ENCODE peak calls at places on chromosomes 16 and 17, in eight cellular contexts. One of them, this sample, is unnamed.

GRCh38 chr17:17663160-17664072 is 17.8 kb upstream of the RAI1 start:
- DNase-seq in stomach: peak; percentile 44
- DNase-seq in gastrocnemius medialis: no peak
- DNase-seq in Peyer's patch: peak; percentile 87
- DNase-seq in breast epithelium: no peak
- DNase-seq in PC-3: peak; percentile 80
- DNase-seq in cardiac muscle cell: peak; percentile 84
- DNase-seq in pancreas: no peak
- DNase-seq in this sample: peak; percentile 62

GRCh38 chr16:27401768-27402568 is at the start of gene IL21R:
- DNase-seq in pancreas: peak; percentile 18
- DNase-seq in stomach: peak; percentile 50
- DNase-seq in Peyer's patch: peak; percentile 91
- DNase-seq in gastrocnemius medialis: peak; percentile 50
- DNase-seq in PC-3: no peak
- DNase-seq in breast epithelium: no peak
- DNase-seq in cardiac muscle cell: no peak
- DNase-seq in this sample: peak; percentile 75

GRCh38 chr17:49315551-49315951 is 46.5 kb downstream of the ZNF652 start:
- DNase-seq in Peyer's patch: peak; percentile 91
- DNase-seq in breast epithelium: peak; percentile 68
- DNase-seq in pancreas: peak; percentile 60
- DNase-seq in gastrocnemius medialis: peak; percentile 79
- DNase-seq in cardiac muscle cell: peak; percentile 70
- DNase-seq in stomach: peak; percentile 78
- DNase-seq in PC-3: peak; percentile 98
- DNase-seq in this sample: peak; percentile 69

GRCh38 chr17:44144966-44145739 is 3.4 kb downstream of the HROB start:
- DNase-seq in breast epithelium: no peak
- DNase-seq in PC-3: no peak
- DNase-seq in stomach: no peak
- DNase-seq in Peyer's patch: no peak
- DNase-seq in cardiac muscle cell: peak; percentile 45
- DNase-seq in gastrocnemius medialis: no peak
- DNase-seq in pancreas: no peak
- DNase-seq in this sample: no peak

GRCh38 chr17:77322534-77323412 is 182.0 kb downstream of the SEC14L1 start:
- DNase-seq in breast epithelium: peak; percentile 68
- DNase-seq in cardiac muscle cell: peak; percentile 55
- DNase-seq in gastrocnemius medialis: peak; percentile 87
- DNase-seq in Peyer's patch: peak; percentile 87
- DNase-seq in pancreas: no peak
- DNase-seq in PC-3: peak; percentile 99
- DNase-seq in stomach: peak; percentile 76
- DNase-seq in this sample: peak; percentile 91

GRCh38 chr16:67930191-67930590 is 1.5 kb downstream of the CTRL start:
- DNase-seq in PC-3: no peak
- DNase-seq in pancreas: no peak
- DNase-seq in breast epithelium: no peak
- DNase-seq in cardiac muscle cell: no peak
- DNase-seq in stomach: no peak
- DNase-seq in Peyer's patch: no peak
- DNase-seq in gastrocnemius medialis: peak; percentile 11
- DNase-seq in this sample: no peak

GRCh38 chr17:79073706-79074088 is 927 bp upstream of the ENGASE start:
- DNase-seq in breast epithelium: no peak
- DNase-seq in pancreas: no peak
- DNase-seq in stomach: no peak
- DNase-seq in gastrocnemius medialis: no peak
- DNase-seq in Peyer's patch: peak; percentile 80
- DNase-seq in cardiac muscle cell: no peak
- DNase-seq in PC-3: peak; percentile 86
- DNase-seq in this sample: no peak

GRCh38 chr17:77778636-77779524 is 179.6 kb upstream of the TNRC6C start:
- DNase-seq in PC-3: no peak
- DNase-seq in breast epithelium: peak; percentile 59
- DNase-seq in cardiac muscle cell: no peak
- DNase-seq in gastrocnemius medialis: peak; percentile 37
- DNase-seq in Peyer's patch: no peak
- DNase-seq in stomach: peak; percentile 34
- DNase-seq in pancreas: peak; percentile 48
- DNase-seq in this sample: peak; percentile 81

GRCh38 chr17:29591737-29592624 is 951 bp upstream of the ANKRD13B start:
- DNase-seq in Peyer's patch: peak; percentile 94
- DNase-seq in stomach: peak; percentile 89
- DNase-seq in PC-3: peak; percentile 80
- DNase-seq in breast epithelium: peak; percentile 86
- DNase-seq in pancreas: peak; percentile 92
- DNase-seq in cardiac muscle cell: peak; percentile 93
- DNase-seq in gastrocnemius medialis: peak; percentile 82
- DNase-seq in this sample: peak; percentile 89

GRCh38 chr17:42291136-42291535 is 2.8 kb downstream of the STAT5A start:
- DNase-seq in Peyer's patch: peak; percentile 34
- DNase-seq in gastrocnemius medialis: peak; percentile 7
- DNase-seq in breast epithelium: no peak
- DNase-seq in cardiac muscle cell: no peak
- DNase-seq in PC-3: no peak
- DNase-seq in stomach: no peak
- DNase-seq in pancreas: no peak
- DNase-seq in this sample: no peak

GRCh38 chr17:58308173-58308984 is 20.2 kb downstream of the TSPOAP1 start:
- DNase-seq in pancreas: no peak
- DNase-seq in breast epithelium: peak; percentile 44
- DNase-seq in stomach: peak; percentile 25
- DNase-seq in Peyer's patch: peak; percentile 43
- DNase-seq in cardiac muscle cell: peak; percentile 16
- DNase-seq in PC-3: no peak
- DNase-seq in gastrocnemius medialis: no peak
- DNase-seq in this sample: no peak

GRCh38 chr16:64964126-64964540 is 157.7 kb downstream of the CDH11 start:
- DNase-seq in pancreas: no peak
- DNase-seq in stomach: no peak
- DNase-seq in PC-3: peak; percentile 48
- DNase-seq in cardiac muscle cell: no peak
- DNase-seq in Peyer's patch: no peak
- DNase-seq in breast epithelium: no peak
- DNase-seq in gastrocnemius medialis: no peak
- DNase-seq in this sample: no peak

GRCh38 chr16:55116165-55116894 is 185.7 kb downstream of the IRX5 start:
- DNase-seq in pancreas: no peak
- DNase-seq in breast epithelium: no peak
- DNase-seq in gastrocnemius medialis: no peak
- DNase-seq in Peyer's patch: no peak
- DNase-seq in PC-3: no peak
- DNase-seq in cardiac muscle cell: no peak
- DNase-seq in stomach: no peak
- DNase-seq in this sample: no peak

GRCh38 chr17:81068411-81068810 is 33.5 kb downstream of the BAIAP2 start:
- DNase-seq in pancreas: no peak
- DNase-seq in Peyer's patch: no peak
- DNase-seq in cardiac muscle cell: no peak
- DNase-seq in stomach: no peak
- DNase-seq in breast epithelium: no peak
- DNase-seq in gastrocnemius medialis: no peak
- DNase-seq in PC-3: no peak
- DNase-seq in this sample: no peak

GRCh38 chr17:39835038-39835786 is 28.9 kb downstream of the IKZF3 start:
- DNase-seq in Peyer's patch: no peak
- DNase-seq in pancreas: no peak
- DNase-seq in gastrocnemius medialis: no peak
- DNase-seq in PC-3: no peak
- DNase-seq in cardiac muscle cell: no peak
- DNase-seq in breast epithelium: no peak
- DNase-seq in stomach: no peak
- DNase-seq in this sample: no peak

GRCh38 chr16:1442697-1443096 is 1.7 kb downstream of the CCDC154 start:
- DNase-seq in Peyer's patch: no peak
- DNase-seq in breast epithelium: no peak
- DNase-seq in pancreas: no peak
- DNase-seq in cardiac muscle cell: no peak
- DNase-seq in gastrocnemius medialis: no peak
- DNase-seq in PC-3: no peak
- DNase-seq in stomach: no peak
- DNase-seq in this sample: no peak

GRCh38 chr17:64537488-64537887 is 30.7 kb downstream of the CEP95 start:
- DNase-seq in cardiac muscle cell: no peak
- DNase-seq in breast epithelium: no peak
- DNase-seq in stomach: no peak
- DNase-seq in Peyer's patch: no peak
- DNase-seq in pancreas: no peak
- DNase-seq in gastrocnemius medialis: no peak
- DNase-seq in PC-3: no peak
- DNase-seq in this sample: no peak
- H3K36me3 ChIP-seq in cardiac muscle cell: peaks cover 63% of the 10 kb centered on the region
- H3K36me3 ChIP-seq in breast epithelium: peaks cover 8% of the 10 kb centered on the region
- H3K36me3 ChIP-seq in stomach: peaks cover 96% of the 10 kb centered on the region
- H3K36me3 ChIP-seq in Peyer's patch: peaks cover 93% of the 10 kb centered on the region
- H3K36me3 ChIP-seq in pancreas: peaks cover 22% of the 10 kb centered on the region
- H3K36me3 ChIP-seq in gastrocnemius medialis: no peaks in the 10 kb centered on the region
- H3K36me3 ChIP-seq in PC-3: peaks cover 68% of the 10 kb centered on the region
- H3K36me3 ChIP-seq in this sample: peaks cover 19% of the 10 kb centered on the region

DNA sequence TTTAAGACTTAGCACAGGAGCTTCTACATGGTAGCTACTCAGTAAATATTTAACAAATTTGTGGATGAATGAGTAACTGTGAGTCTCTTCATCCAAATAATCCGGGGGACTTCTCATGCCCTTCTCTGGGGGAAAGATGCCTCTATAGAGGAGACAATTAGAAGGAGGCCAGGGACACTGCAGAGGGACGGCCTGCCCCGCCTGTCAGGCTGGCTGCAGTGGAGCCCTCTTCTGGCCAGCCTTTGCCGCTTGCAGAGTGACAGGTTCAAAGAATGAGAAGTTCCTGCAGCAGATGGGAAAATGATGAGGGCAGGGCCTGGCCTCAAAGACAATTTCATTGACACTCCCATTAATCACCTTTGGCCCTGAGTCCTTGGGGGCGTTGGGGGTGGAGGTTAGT is 339.1 kb downstream of the MAF start:
- DNase-seq in gastrocnemius medialis: no peak
- DNase-seq in cardiac muscle cell: peak; percentile 55
- DNase-seq in breast epithelium: no peak
- DNase-seq in pancreas: no peak
- DNase-seq in PC-3: no peak
- DNase-seq in Peyer's patch: peak; percentile 71
- DNase-seq in stomach: peak; percentile 53
- DNase-seq in this sample: peak; percentile 68
- TF ChIP-seq CTCF in gastrocnemius medialis: no peak
- TF ChIP-seq CTCF in cardiac muscle cell: no peak
- TF ChIP-seq CTCF in breast epithelium: peak; percentile 15
- TF ChIP-seq CTCF in pancreas: no peak
- TF ChIP-seq CTCF in PC-3: no peak
- TF ChIP-seq CTCF in Peyer's patch: no peak
- TF ChIP-seq CTCF in stomach: peak; percentile 37
- TF ChIP-seq CTCF in this sample: peak; percentile 65

DNA sequence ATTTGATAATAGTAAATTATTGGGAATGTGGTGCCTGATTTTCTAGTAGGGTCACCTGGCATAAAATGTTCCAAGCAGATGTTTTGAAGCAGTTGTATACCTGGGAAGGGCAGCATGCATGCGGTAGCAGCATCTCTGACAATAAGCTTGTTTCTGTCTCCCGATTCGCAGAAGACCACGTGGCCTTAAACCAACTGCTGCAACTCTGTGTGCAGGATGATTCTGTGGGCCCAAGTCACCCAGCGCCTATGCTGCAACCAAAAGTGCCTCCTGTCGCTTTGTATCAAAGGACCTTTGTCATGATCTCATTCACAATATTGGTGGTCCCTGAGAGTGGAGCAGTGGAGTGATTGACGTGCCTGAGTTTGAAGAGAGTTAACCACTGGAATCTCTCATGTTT is 8.1 kb downstream of the NDEL1 start:
- DNase-seq in PC-3: no peak
- DNase-seq in gastrocnemius medialis: no peak
- DNase-seq in pancreas: no peak
- DNase-seq in breast epithelium: no peak
- DNase-seq in cardiac muscle cell: no peak
- DNase-seq in Peyer's patch: no peak
- DNase-seq in stomach: no peak
- DNase-seq in this sample: no peak
- H3K4me1 ChIP-seq in PC-3: no peaks in the 10 kb centered on the region
- H3K4me1 ChIP-seq in gastrocnemius medialis: peaks cover 32% of the 10 kb centered on the region
- H3K4me1 ChIP-seq in pancreas: peaks cover 10% of the 10 kb centered on the region
- H3K4me1 ChIP-seq in breast epithelium: no peaks in the 10 kb centered on the region
- H3K4me1 ChIP-seq in cardiac muscle cell: peaks cover 5% of the 10 kb centered on the region
- H3K4me1 ChIP-seq in Peyer's patch: no peaks in the 10 kb centered on the region
- H3K4me1 ChIP-seq in stomach: peaks cover 54% of the 10 kb centered on the region
- H3K4me1 ChIP-seq in this sample: peaks cover 13% of the 10 kb centered on the region

GRCh38 chr16:58433569-58433951 is 41.3 kb downstream of the GINS3 start:
- DNase-seq in stomach: no peak
- DNase-seq in cardiac muscle cell: no peak
- DNase-seq in Peyer's patch: no peak
- DNase-seq in pancreas: no peak
- DNase-seq in breast epithelium: no peak
- DNase-seq in PC-3: no peak
- DNase-seq in gastrocnemius medialis: no peak
- DNase-seq in this sample: no peak
- H3K36me3 ChIP-seq in stomach: no peaks in the 10 kb centered on the region
- H3K36me3 ChIP-seq in cardiac muscle cell: no peaks in the 10 kb centered on the region
- H3K36me3 ChIP-seq in Peyer's patch: no peaks in the 10 kb centered on the region
- H3K36me3 ChIP-seq in pancreas: no peaks in the 10 kb centered on the region
- H3K36me3 ChIP-seq in breast epithelium: no peaks in the 10 kb centered on the region
- H3K36me3 ChIP-seq in PC-3: no peaks in the 10 kb centered on the region
- H3K36me3 ChIP-seq in gastrocnemius medialis: no peaks in the 10 kb centered on the region
- H3K36me3 ChIP-seq in this sample: no peaks in the 10 kb centered on the region

DNA sequence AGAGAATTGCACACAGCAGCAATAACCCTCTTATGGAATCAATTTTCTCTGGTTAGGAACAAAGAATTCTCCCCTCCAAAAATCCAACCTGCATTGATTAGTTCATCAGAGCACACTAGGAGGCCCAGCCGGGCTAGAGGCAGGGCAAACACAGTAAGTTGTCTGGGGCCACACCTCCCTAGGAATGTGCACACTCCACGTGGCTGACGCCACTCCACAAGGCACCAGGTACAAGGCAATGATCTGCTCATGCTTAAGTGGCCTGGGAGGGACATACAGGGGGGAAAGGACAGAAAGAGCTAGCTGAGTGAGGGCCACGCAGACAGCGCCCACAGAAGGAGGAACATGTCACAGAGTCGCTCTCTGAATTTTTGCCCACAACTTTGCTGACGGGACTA is 107.6 kb downstream of the SLC39A11 start:
- DNase-seq in stomach: no peak
- DNase-seq in breast epithelium: no peak
- DNase-seq in cardiac muscle cell: no peak
- DNase-seq in gastrocnemius medialis: no peak
- DNase-seq in pancreas: no peak
- DNase-seq in PC-3: peak; percentile 81
- DNase-seq in Peyer's patch: peak; percentile 17
- DNase-seq in this sample: no peak
- TF ChIP-seq CTCF in stomach: no peak
- TF ChIP-seq CTCF in breast epithelium: no peak
- TF ChIP-seq CTCF in cardiac muscle cell: no peak
- TF ChIP-seq CTCF in gastrocnemius medialis: no peak
- TF ChIP-seq CTCF in pancreas: no peak
- TF ChIP-seq CTCF in PC-3: no peak
- TF ChIP-seq CTCF in Peyer's patch: no peak
- TF ChIP-seq CTCF in this sample: no peak

GRCh38 chr17:64982139-64982802 is 63.0 kb upstream of the LRRC37A3 start:
- DNase-seq in Peyer's patch: no peak
- DNase-seq in PC-3: peak; percentile 33
- DNase-seq in pancreas: no peak
- DNase-seq in gastrocnemius medialis: no peak
- DNase-seq in cardiac muscle cell: no peak
- DNase-seq in breast epithelium: no peak
- DNase-seq in stomach: no peak
- DNase-seq in this sample: no peak
- H3K4me1 ChIP-seq in Peyer's patch: peaks cover 10% of the 10 kb centered on the region
- H3K4me1 ChIP-seq in PC-3: peaks cover 26% of the 10 kb centered on the region
- H3K4me1 ChIP-seq in pancreas: peaks cover 7% of the 10 kb centered on the region
- H3K4me1 ChIP-seq in gastrocnemius medialis: no peaks in the 10 kb centered on the region
- H3K4me1 ChIP-seq in cardiac muscle cell: peaks cover 11% of the 10 kb centered on the region
- H3K4me1 ChIP-seq in breast epithelium: no peaks in the 10 kb centered on the region
- H3K4me1 ChIP-seq in stomach: peaks cover 24% of the 10 kb centered on the region
- H3K4me1 ChIP-seq in this sample: no peaks in the 10 kb centered on the region

This sample was measured in heart left ventricle.